ENCODE peak calls at places on chromosomes 1 and 21, in ten cellular contexts. H, O, J, E, A, T, Z, B, I and L are unnamed samples.

GRCh38 chr1:24971539-24971938 is 41.5 kb upstream of the RUNX3 start:
- ATAC-seq in H (no peak), O (peak; percentile 59), J (no peak), E (peak; percentile 43), A (no peak), T (no peak), Z (no peak), B (no peak), I (peak; percentile 30), L (no peak)

GRCh38 chr1:183544598-183545297 is 45.5 kb downstream of the NCF2 start:
- ATAC-seq in H (no peak), O (no peak), J (no peak), E (no peak), A (no peak), T (no peak), Z (no peak), B (no peak), I (no peak), L (no peak)

GRCh38 chr1:58649555-58649954 is 50.3 kb downstream of the MYSM1 start:
- ATAC-seq in H (no peak), O (peak; percentile 38), J (no peak), E (no peak), A (no peak), T (peak; percentile 20), Z (no peak), B (no peak), I (peak; percentile 27), L (no peak)

GRCh38 chr1:218357211-218357892 is 12.2 kb downstream of the TGFB2 start:
- ATAC-seq in H (peak; percentile 25), O (no peak), J (no peak), E (no peak), A (no peak), T (peak; percentile 62), Z (peak; percentile 52), B (no peak), I (no peak), L (no peak)

GRCh38 chr1:244963231-244963826 is 99.0 kb upstream of the HNRNPU start:
- ATAC-seq in H (no peak), O (no peak), J (no peak), E (no peak), A (no peak), T (no peak), Z (no peak), B (no peak), I (no peak), L (no peak)

GRCh38 chr1:221230605-221231004 is 351.4 kb downstream of the HLX start:
- ATAC-seq in H (no peak), O (no peak), J (peak; percentile 68), E (no peak), A (no peak), T (peak; percentile 73), Z (peak; percentile 56), B (no peak), I (no peak), L (peak; percentile 85)

GRCh38 chr1:151733126-151733525 is 11.8 kb downstream of the RIIAD1 start:
- ATAC-seq in H (no peak), O (no peak), J (no peak), E (no peak), A (no peak), T (no peak), Z (no peak), B (no peak), I (no peak), L (no peak)

GRCh38 chr21:17777321-17777720 is 41.8 kb downstream of the C21orf91 start:
- ATAC-seq in H (no peak), O (no peak), J (no peak), E (no peak), A (peak; percentile 57), T (no peak), Z (no peak), B (no peak), I (no peak), L (no peak)

GRCh38 chr1:191629836-191630235 is 528.4 kb upstream of the RGS18 start:
- ATAC-seq in H (no peak), O (no peak), J (no peak), E (no peak), A (no peak), T (no peak), Z (no peak), B (peak; percentile 65), I (no peak), L (no peak)

GRCh38 chr1:53482441-53483153 is 23.4 kb downstream of the DMRTB1 start:
- ATAC-seq in H (no peak), O (no peak), J (no peak), E (no peak), A (no peak), T (no peak), Z (no peak), B (no peak), I (no peak), L (no peak)